ENCODE peak calls at places on chromosomes 1 and 21, in ten cellular contexts. E, B, N, Y, P, M, C, X, Z and J are unnamed samples.

GRCh38 chr1:14617791-14618190 is 19.3 kb downstream of the KAZN start:
- DNase-seq in E (no peak), B (no peak), N (no peak), Y (no peak), P (no peak), M (no peak), C (no peak), X (no peak), Z (no peak), J (no peak)

GRCh38 chr1:177209357-177209756 is 38.6 kb downstream of the BRINP2 start:
- DNase-seq in E (peak; percentile 98), B (peak; percentile 98), N (peak; percentile 51), Y (peak; percentile 65), P (peak; percentile 53), M (no peak), C (peak; percentile 67), X (peak; percentile 99), Z (peak; percentile 30), J (no peak)

GRCh38 chr1:62317021-62317768 is 2.0 kb downstream of the KANK4 start:
- DNase-seq in E (no peak), B (no peak), N (no peak), Y (no peak), P (no peak), M (no peak), C (no peak), X (no peak), Z (no peak), J (no peak)

GRCh38 chr1:156458181-156458503 is 42.4 kb downstream of the MEF2D start:
- DNase-seq in E (no peak), B (peak; percentile 37), N (no peak), Y (no peak), P (no peak), M (no peak), C (no peak), X (peak; percentile 39), Z (no peak), J (no peak)

GRCh38 chr1:178944729-178945128 is 73.9 kb upstream of the ANGPTL1 start:
- DNase-seq in E (no peak), B (no peak), N (no peak), Y (no peak), P (no peak), M (no peak), C (no peak), X (no peak), Z (no peak), J (no peak)

GRCh38 chr1:8947127-8947691 is 1.5 kb downstream of the CA6 start:
- DNase-seq in E (no peak), B (no peak), N (no peak), Y (no peak), P (no peak), M (no peak), C (no peak), X (no peak), Z (no peak), J (no peak)

GRCh38 chr1:86640161-86640560 is 64.2 kb upstream of the SH3GLB1 start:
- DNase-seq in E (no peak), B (no peak), N (no peak), Y (no peak), P (no peak), M (no peak), C (no peak), X (peak; percentile 9), Z (no peak), J (no peak)

GRCh38 chr1:3352084-3352951 is 102.1 kb upstream of the ARHGEF16 start:
- DNase-seq in E (peak; percentile 23), B (peak; percentile 15), N (no peak), Y (no peak), P (no peak), M (no peak), C (peak; percentile 39), X (peak; percentile 52), Z (peak; percentile 79), J (no peak)

GRCh38 chr1:109827466-109827865 is 63.7 kb upstream of the EPS8L3 start:
- DNase-seq in E (no peak), B (peak; percentile 50), N (no peak), Y (no peak), P (no peak), M (no peak), C (no peak), X (no peak), Z (no peak), J (no peak)

GRCh38 chr1:197144570-197145325 is 1.7 kb downstream of the ASPM start:
- DNase-seq in E (no peak), B (peak; percentile 42), N (no peak), Y (no peak), P (no peak), M (no peak), C (no peak), X (no peak), Z (no peak), J (no peak)

GRCh38 chr1:180675586-180675985 is 43.8 kb downstream of the XPR1 start:
- DNase-seq in E (no peak), B (peak; percentile 41), N (no peak), Y (no peak), P (no peak), M (no peak), C (no peak), X (no peak), Z (no peak), J (no peak)

GRCh38 chr21:27315373-27315772 is 348.5 kb upstream of the ADAMTS5 start:
- DNase-seq in E (no peak), B (no peak), N (no peak), Y (no peak), P (no peak), M (no peak), C (no peak), X (no peak), Z (no peak), J (no peak)

GRCh38 chr1:11098931-11099309 is 749 bp downstream of the EXOSC10 start:
- DNase-seq in E (no peak), B (no peak), N (no peak), Y (no peak), P (no peak), M (no peak), C (no peak), X (no peak), Z (no peak), J (no peak)

GRCh38 chr21:42112223-42112622 is 41.1 kb downstream of the UMODL1 start:
- DNase-seq in E (no peak), B (no peak), N (no peak), Y (no peak), P (no peak), M (no peak), C (no peak), X (no peak), Z (no peak), J (no peak)

GRCh38 chr21:14259669-14260458 is 43.9 kb downstream of the RBM11 start:
- DNase-seq in E (peak; percentile 5), B (peak; percentile 72), N (no peak), Y (no peak), P (no peak), M (no peak), C (no peak), X (peak; percentile 78), Z (no peak), J (no peak)

GRCh38 chr1:108560430-108561144 is 687 bp downstream of the EEIG2 start:
- DNase-seq in E (no peak), B (peak; percentile 61), N (peak; percentile 29), Y (peak; percentile 32), P (peak; percentile 74), M (peak; percentile 54), C (peak; percentile 73), X (peak; percentile 59), Z (peak; percentile 42), J (peak; percentile 88)
- TF ChIP-seq CTCF in E (no peak), B (no peak), N (peak; percentile 17), Y (no peak), P (no peak), M (no peak), C (no peak), X (peak; percentile 16), Z (no peak), J (peak; percentile 12)

GRCh38 chr1:1796466-1796865 is 18.2 kb upstream of the NADK start:
- DNase-seq in E (no peak), B (no peak), N (no peak), Y (no peak), P (no peak), M (peak; percentile 59), C (no peak), X (no peak), Z (no peak), J (no peak)

GRCh38 chr1:1799716-1800115 is 21.4 kb upstream of the NADK start:
- DNase-seq in E (no peak), B (no peak), N (no peak), Y (no peak), P (peak; percentile 13), M (no peak), C (no peak), X (no peak), Z (no peak), J (peak; percentile 18)

GRCh38 chr1:1797731-1798341 is 19.6 kb upstream of the NADK start:
- DNase-seq in E (no peak), B (no peak), N (no peak), Y (no peak), P (peak; percentile 46), M (no peak), C (no peak), X (no peak), Z (no peak), J (peak; percentile 72)

GRCh38 chr1:1793481-1794244 is 15.4 kb upstream of the NADK start:
- DNase-seq in E (no peak), B (no peak), N (no peak), Y (no peak), P (peak; percentile 16), M (no peak), C (no peak), X (no peak), Z (no peak), J (no peak)

GRCh38 chr1:1794999-1795398 is 16.7 kb upstream of the NADK start:
- DNase-seq in E (no peak), B (no peak), N (no peak), Y (no peak), P (peak; percentile 33), M (no peak), C (no peak), X (no peak), Z (no peak), J (no peak)
- TF ChIP-seq CTCF in E (no peak), B (peak; percentile 24), N (no peak), Y (no peak), P (no peak), M (no peak), C (no peak), X (no peak), Z (no peak), J (no peak)

DNA sequence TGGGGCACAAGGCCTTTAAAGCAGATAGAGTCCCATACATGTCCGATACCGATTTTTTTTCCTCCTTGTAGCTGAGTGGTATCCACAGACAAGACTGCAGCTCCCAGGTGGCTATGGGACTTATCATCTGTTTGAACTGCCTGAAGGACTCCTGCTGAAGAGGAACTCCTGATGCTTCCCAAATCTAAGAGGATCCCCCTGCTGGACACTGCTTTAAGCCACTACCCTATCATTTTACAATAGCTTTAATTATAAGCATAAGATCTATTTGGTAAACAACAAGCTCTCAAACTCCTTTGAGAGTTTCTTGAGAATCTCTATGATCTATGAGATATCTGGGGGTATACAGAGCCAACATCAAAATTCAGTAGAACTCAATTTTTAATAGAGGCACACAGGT is 11.7 kb downstream of the NDC1 start:
- DNase-seq in E (no peak), B (no peak), N (no peak), Y (no peak), P (no peak), M (no peak), C (no peak), X (peak; percentile 30), Z (no peak), J (no peak)
- TF ChIP-seq CTCF in E (peak; percentile 24), B (peak; percentile 53), N (no peak), Y (no peak), P (no peak), M (no peak), C (no peak), X (peak; percentile 30), Z (no peak), J (peak; percentile 53)

GRCh38 chr1:57295326-57295725 is 128.5 kb downstream of the DAB1 start:
- DNase-seq in E (no peak), B (no peak), N (no peak), Y (no peak), P (no peak), M (no peak), C (no peak), X (no peak), Z (no peak), J (no peak)
- TF ChIP-seq CTCF in E (no peak), B (no peak), N (no peak), Y (no peak), P (no peak), M (no peak), C (no peak), X (no peak), Z (no peak), J (no peak)